ENCODE peak calls at places on chromosomes 11 and 22, in seven cellular contexts. X is IMR-90, M is neuronal stem cell, P is trophoblast cell, F is mesenchymal stem cell, V is H1, Z is mesendoderm. I is an unnamed sample.

GRCh38 chr11:1639666-1640065 is 10.1 kb downstream of the KRTAP5-5 start:
- DNase-seq in P (no peak), X (no peak), V (no peak), M (no peak), F (no peak), Z (no peak), I (no peak)

GRCh38 chr11:2883717-2884423 is 1.7 kb downstream of the CDKN1C start:
- DNase-seq in M (no peak), V (no peak), Z (no peak), F (peak; percentile 38), P (peak; percentile 59), X (no peak), I (no peak)

GRCh38 chr11:15579287-15580001 is 464.7 kb downstream of the INSC start:
- DNase-seq in M (no peak), Z (no peak), P (peak; percentile 29), V (no peak), X (no peak), F (no peak), I (no peak)

GRCh38 chr11:71212871-71213559 is 39.4 kb downstream of the SHANK2 start:
- DNase-seq in F (no peak), M (no peak), X (peak; percentile 18), Z (no peak), P (no peak), V (no peak), I (no peak)

GRCh38 chr22:47409501-47410275 is 647.2 kb downstream of the TBC1D22A start:
- DNase-seq in V (no peak), P (no peak), X (no peak), F (no peak), M (no peak), Z (no peak), I (no peak)

GRCh38 chr11:101323997-101324396 is 194.4 kb upstream of the PGR start:
- DNase-seq in M (peak; percentile 8), F (no peak), P (no peak), X (no peak), Z (peak; percentile 40), V (no peak), I (peak; percentile 34)

GRCh38 chr11:104390696-104391095 is 226.7 kb upstream of the PDGFD start:
- DNase-seq in P (no peak), F (no peak), V (no peak), X (peak; percentile 25), M (no peak), Z (no peak), I (no peak)

GRCh38 chr11:75279273-75279672 is 38.7 kb downstream of the TPBGL start:
- DNase-seq in Z (peak; percentile 89), P (peak; percentile 34), M (no peak), F (no peak), X (peak; percentile 35), V (no peak), I (peak; percentile 27)

GRCh38 chr11:109223441-109223840 is 198.5 kb upstream of the C11orf87 start:
- DNase-seq in Z (no peak), X (no peak), V (no peak), P (no peak), F (no peak), M (no peak), I (no peak)

GRCh38 chr22:20978419-20978818 is 3.7 kb upstream of the LZTR1 start:
- DNase-seq in P (no peak), V (no peak), F (no peak), X (no peak), Z (no peak), M (no peak), I (no peak)

GRCh38 chr22:20975541-20976290 is 6.4 kb upstream of the LZTR1 start:
- DNase-seq in X (no peak), P (no peak), V (no peak), F (no peak), Z (no peak), M (no peak), I (no peak)

GRCh38 chr22:20977516-20978170 is 4.5 kb upstream of the LZTR1 start:
- DNase-seq in F (no peak), Z (no peak), P (peak; percentile 64), X (no peak), V (no peak), M (no peak), I (no peak)

GRCh38 chr22:20976291-20976877 is 5.7 kb upstream of the LZTR1 start:
- DNase-seq in M (no peak), X (no peak), F (no peak), Z (no peak), V (no peak), P (no peak), I (no peak)

DNA sequence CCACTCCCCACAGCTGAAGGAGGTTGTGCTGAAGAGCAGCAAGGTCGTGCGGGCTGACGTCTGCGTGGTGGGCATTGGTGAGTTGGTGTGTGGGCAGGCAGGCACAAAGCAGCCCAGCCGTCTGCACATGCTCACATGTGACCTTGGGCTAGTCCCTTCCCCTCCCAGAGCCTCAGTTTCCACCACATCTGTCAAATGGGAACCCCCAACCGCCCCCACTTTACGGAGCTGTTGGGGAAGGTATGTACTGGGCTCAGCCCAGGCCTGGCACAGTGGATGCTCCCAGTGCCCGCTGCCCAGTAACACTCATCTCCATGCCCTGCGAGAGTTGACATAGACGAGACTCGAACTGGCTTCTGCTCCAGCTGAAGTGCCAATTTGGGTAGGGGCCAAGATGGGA is 5.1 kb upstream of the LZTR1 start:
- DNase-seq in P (no peak), M (no peak), Z (no peak), X (no peak), F (no peak), V (no peak), I (no peak)
- H4K8ac ChIP-seq in P (no peak overlapping the region), M (no peak overlapping the region), Z (no peak overlapping the region), X (no peak overlapping the region), F (no peak overlapping the region), V (no peak overlapping the region), I (no peak overlapping the region)

GRCh38 chr11:102930451-102930850 is 25.1 kb downstream of the MMP13 start:
- DNase-seq in M (no peak), F (no peak), P (no peak), X (no peak), Z (no peak), V (no peak), I (no peak)
- H4K8ac ChIP-seq in M (no peak overlapping the region), F (no peak overlapping the region), P (no peak overlapping the region), X (no peak overlapping the region), Z (no peak overlapping the region), V (no peak overlapping the region), I (no peak overlapping the region)

GRCh38 chr22:35761037-35761436 is 43.4 kb downstream of the APOL5 start:
- DNase-seq in F (no peak), V (no peak), X (peak; percentile 24), M (no peak), Z (peak; percentile 56), P (no peak), I (no peak)
- H4K8ac ChIP-seq in F (no peak overlapping the region), V (no peak overlapping the region), X (no peak overlapping the region), M (no peak overlapping the region), Z (no peak overlapping the region), P (no peak overlapping the region), I (no peak overlapping the region)

GRCh38 chr11:5443835-5444393 is 2.6 kb upstream of the OR51I1 start:
- DNase-seq in P (no peak), V (no peak), F (no peak), Z (no peak), M (no peak), X (no peak), I (no peak)

GRCh38 chr11:5441414-5441813 is at the start of gene OR51I1:
- DNase-seq in P (no peak), M (no peak), X (no peak), Z (no peak), F (no peak), V (no peak), I (no peak)
- H4K8ac ChIP-seq in P (no peak within 1 kb of the TSS), M (no peak within 1 kb of the TSS), X (no peak within 1 kb of the TSS), Z (no peak within 1 kb of the TSS), F (no peak within 1 kb of the TSS), V (no peak within 1 kb of the TSS), I (no peak within 1 kb of the TSS)

DNA sequence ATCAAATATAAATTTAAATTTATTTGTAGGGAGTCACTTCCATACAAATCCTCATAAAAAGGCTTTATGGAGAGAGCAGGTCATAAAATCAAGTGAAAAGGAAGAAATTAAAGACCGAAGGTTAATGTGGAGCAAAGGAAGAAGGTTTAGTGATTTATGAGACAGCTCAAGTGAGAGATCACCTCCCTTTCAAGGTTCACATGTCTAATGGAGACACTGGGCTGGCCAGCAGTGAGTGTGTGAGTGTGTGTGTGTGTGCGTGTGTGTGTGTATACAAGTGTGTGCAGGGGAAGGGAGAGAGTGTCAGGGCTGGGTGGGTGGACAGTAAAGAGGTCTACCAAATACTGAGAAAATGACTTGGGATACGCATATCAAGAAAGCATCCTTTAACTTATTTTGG is 251.2 kb downstream of the FAT3 start:
- DNase-seq in V (no peak), X (no peak), P (no peak), M (no peak), F (no peak), Z (no peak), I (no peak)
- H4K8ac ChIP-seq in V (no peak overlapping the region), X (no peak overlapping the region), P (no peak overlapping the region), M (no peak overlapping the region), F (no peak overlapping the region), Z (no peak overlapping the region), I (no peak overlapping the region)

GRCh38 chr11:95307310-95307709 is 76.3 kb upstream of the SESN3 start:
- DNase-seq in F (no peak), M (no peak), X (no peak), V (no peak), P (no peak), Z (no peak), I (no peak)
- H4K8ac ChIP-seq in F (no peak overlapping the region), M (no peak overlapping the region), X (no peak overlapping the region), V (no peak overlapping the region), P (no peak overlapping the region), Z (no peak overlapping the region), I (no peak overlapping the region)

DNA sequence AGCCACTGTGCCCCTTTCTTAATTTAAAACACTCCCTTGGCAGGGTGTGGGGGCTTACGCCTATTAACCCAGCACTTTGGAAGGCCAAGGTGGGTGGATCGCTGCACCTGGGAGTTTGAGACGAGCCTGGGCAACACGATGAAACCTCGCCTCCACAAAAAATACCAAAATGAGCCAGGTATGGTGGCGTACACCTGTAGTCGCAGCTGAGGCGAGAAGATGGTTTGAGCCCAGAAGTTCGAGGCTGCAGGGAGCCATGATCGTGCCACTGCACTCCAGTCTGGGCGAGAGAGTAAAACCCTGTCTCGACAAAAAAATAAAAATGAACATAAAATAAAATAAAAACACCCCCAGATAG is 45.0 kb downstream of the LINC01488 start:
- DNase-seq in M (no peak), V (no peak), Z (no peak), X (no peak), F (no peak), P (no peak), I (no peak)
- H4K8ac ChIP-seq in M (no peak overlapping the region), V (no peak overlapping the region), Z (no peak overlapping the region), X (no peak overlapping the region), F (no peak overlapping the region), P (no peak overlapping the region), I (no peak overlapping the region)